ENCODE peak calls at places on chromosome 15, in four cellular contexts. Y is body of pancreas, Z is HepG2, C is upper lobe of right lung. T is an unnamed sample. For H3K36me3, the result is how much of the 10 kb centered on the place peaks cover.

GRCh38 chr15:80423215-80423614 is 19.0 kb downstream of the ARNT2 start:
- DNase-seq in Y (no peak), Z (no peak), C (no peak), T (no peak)

GRCh38 chr15:33292718-33293307 is 18.0 kb upstream of the RYR3 start:
- DNase-seq in Y (peak), Z (peak), C (no peak), T (peak)

GRCh38 chr15:60228096-60228495 is 169.7 kb downstream of the ANXA2 start:
- DNase-seq in Y (no peak), Z (no peak), C (no peak), T (peak)

GRCh38 chr15:34821907-34822306 is 26.6 kb upstream of the ACTC1 start:
- DNase-seq in Y (no peak), Z (no peak), C (no peak), T (no peak)

GRCh38 chr15:67050062-67050461 is 15.3 kb upstream of the SMAD3 start:
- DNase-seq in Y (no peak), Z (no peak), C (no peak), T (no peak)

GRCh38 chr15:29636140-29636539 is 186.1 kb downstream of the TJP1 start:
- DNase-seq in Y (peak), Z (peak), C (peak), T (peak)

GRCh38 chr15:57190208-57190607 is 186.1 kb upstream of the CGNL1 start:
- DNase-seq in Y (no peak), Z (no peak), C (no peak), T (no peak)

GRCh38 chr15:44812029-44812517 is 75.7 kb downstream of the TRIM69 start:
- DNase-seq in Y (peak), Z (peak), C (no peak), T (peak)

GRCh38 chr15:90818251-90819210 is 49.9 kb upstream of the FURIN start:
- DNase-seq in Y (peak), Z (peak), C (peak), T (no peak)

GRCh38 chr15:70833897-70834765 is 19.8 kb downstream of the LARP6 start:
- DNase-seq in Y (no peak), Z (peak), C (no peak), T (no peak)

GRCh38 chr15:86036243-86036642 is 43.4 kb upstream of the AGBL1 start:
- DNase-seq in Y (no peak), Z (no peak), C (no peak), T (no peak)

GRCh38 chr15:96171271-96171739 is 159.2 kb upstream of the NR2F2 start:
- DNase-seq in Y (peak), Z (peak), C (no peak), T (no peak)

GRCh38 chr15:40767838-40768491 is 1.8 kb upstream of the C15orf62 start:
- DNase-seq in Y (no peak), Z (no peak), C (no peak), T (no peak)

GRCh38 chr15:66946578-66947164 is 118.7 kb upstream of the SMAD3 start:
- DNase-seq in Y (peak), Z (peak), C (peak), T (peak)

GRCh38 chr15:65583701-65584100 is 27.2 kb downstream of the INTS14 start:
- DNase-seq in Y (no peak), Z (peak), C (no peak), T (peak)

GRCh38 chr15:96327155-96327741 is 3.3 kb upstream of the NR2F2 start:
- DNase-seq in Y (peak), Z (peak), C (no peak), T (peak)

GRCh38 chr15:66942649-66943390 is 122.6 kb upstream of the SMAD3 start:
- DNase-seq in Y (no peak), Z (no peak), C (no peak), T (no peak)

GRCh38 chr15:73786518-73786917 is 33.4 kb upstream of the INSYN1 start:
- DNase-seq in Y (no peak), Z (no peak), C (no peak), T (no peak)

GRCh38 chr15:23566070-23567050 is 886 bp downstream of the MKRN3 start:
- DNase-seq in Y (no peak), Z (peak), C (peak), T (no peak)

GRCh38 chr15:101358895-101359294 is 63.8 kb upstream of the SNRPA1 start:
- DNase-seq in Y (no peak), Z (peak), C (no peak), T (no peak)

GRCh38 chr15:34161329-34161953 is 48.5 kb downstream of the KATNBL1 start:
- DNase-seq in Y (no peak), Z (no peak), C (no peak), T (no peak)

GRCh38 chr15:74281147-74282133 is 45.3 kb downstream of the CCDC33 start:
- DNase-seq in Y (no peak), Z (no peak), C (no peak), T (no peak)

GRCh38 chr15:82122754-82123400 is 77.1 kb upstream of the MEX3B start:
- DNase-seq in Y (no peak), Z (no peak), C (no peak), T (peak)
- H3K27ac ChIP-seq in Y (no peak), Z (no peak), C (no peak), T (no peak)

GRCh38 chr15:92897620-92898019 is 2.5 kb upstream of the CHD2 start:
- DNase-seq in Y (no peak), Z (no peak), C (no peak), T (no peak)
- H3K36me3 ChIP-seq in Y (under half), Z (under half), C (half or more), T (under half)

GRCh38 chr15:89656116-89656815 is 999 bp upstream of the KIF7 start:
- DNase-seq in Y (no peak), Z (no peak), C (no peak), T (no peak)
- H3K27ac ChIP-seq in Y (no peak), Z (no peak), C (no peak), T (no peak)

DNA sequence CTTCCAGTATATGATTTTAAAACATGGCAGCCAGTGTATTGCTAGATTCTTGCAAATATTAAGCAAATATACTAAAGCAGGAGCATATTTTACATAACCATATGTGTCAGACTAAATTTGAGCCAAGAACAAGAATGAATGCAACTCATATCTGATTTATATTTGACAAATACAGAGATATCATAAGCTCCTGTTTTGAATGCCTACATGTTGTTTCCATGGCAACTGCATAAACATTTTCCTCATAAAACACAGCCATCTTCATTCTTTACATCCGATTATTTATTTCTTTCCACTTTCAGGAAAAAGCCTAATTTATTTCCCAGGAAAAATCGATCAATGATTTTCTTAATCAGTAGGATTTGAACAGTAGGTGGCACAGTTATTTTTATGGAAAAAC is 172.2 kb upstream of the TSPAN3 start:
- DNase-seq in Y (no peak), Z (no peak), C (no peak), T (no peak)
- H3K36me3 ChIP-seq in Y (under half), Z (under half), C (under half), T (under half)

GRCh38 chr15:36999778-37000177 is 100.6 kb downstream of the MEIS2 start:
- DNase-seq in Y (no peak), Z (no peak), C (no peak), T (no peak)
- H3K27ac ChIP-seq in Y (no peak), Z (no peak), C (no peak), T (no peak)

DNA sequence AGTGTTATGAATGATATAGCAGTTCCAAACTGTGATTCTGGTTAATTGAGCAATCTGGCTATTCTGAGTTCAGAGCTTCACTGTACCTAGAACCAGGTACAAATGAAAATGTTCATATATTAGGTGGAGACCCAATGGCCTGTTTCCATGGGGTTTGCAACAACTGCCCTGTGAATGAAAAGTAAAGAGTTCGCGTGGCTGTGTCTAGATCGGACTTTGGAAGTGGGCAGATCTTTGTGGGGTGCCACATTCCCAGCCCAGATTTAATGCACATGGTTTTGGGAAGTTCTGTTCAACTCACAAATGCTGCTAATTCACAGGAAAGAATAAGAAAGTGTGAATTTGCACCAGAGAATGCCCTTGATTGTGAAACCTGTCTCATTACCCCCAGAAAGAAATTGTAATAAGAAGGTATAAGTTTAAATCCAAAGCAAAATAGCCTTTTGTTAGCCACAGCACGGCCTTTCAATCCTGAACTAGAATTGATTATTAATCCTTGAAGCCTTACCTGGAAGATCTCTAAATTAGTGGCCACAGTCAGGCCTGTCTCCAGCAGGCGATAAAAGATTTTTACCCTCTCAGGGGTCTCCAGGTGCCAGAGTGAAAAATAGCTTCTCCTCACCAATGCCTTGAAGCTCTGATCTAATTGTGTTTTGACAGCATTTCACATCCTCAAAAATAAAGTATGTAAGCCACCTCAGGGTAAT is 22.6 kb downstream of the WHAMM start:
- DNase-seq in Y (no peak), Z (no peak), C (no peak), T (no peak)
- H3K36me3 ChIP-seq in Y (under half), Z (under half), C (half or more), T (under half)

GRCh38 chr15:78937132-78937739 is 7.6 kb downstream of the CTSH start:
- DNase-seq in Y (no peak), Z (no peak), C (peak), T (no peak)
- H3K27ac ChIP-seq in Y (no peak), Z (no peak), C (peak), T (peak)

T was measured in small intestine.